ENCODE peak calls at places on chromosomes 13 and 19, in ten cellular contexts. X, R, V, S, H, E, G, L, F and M are unnamed samples.

GRCh38 chr19:44747739-44748425 is 626 bp upstream of the BCL3 start:
- DNase-seq in X (peak; percentile 42), E (peak; percentile 17), G (no peak), V (peak; percentile 88), L (peak; percentile 89), S (no peak), R (peak; percentile 73), F (peak; percentile 63), H (peak; percentile 57), M (peak; percentile 82)

GRCh38 chr19:42422576-42423461 is 4.4 kb downstream of the LIPE start:
- DNase-seq in G (peak; percentile 56), S (no peak), H (peak; percentile 66), L (peak; percentile 74), X (peak; percentile 53), F (no peak), E (no peak), V (no peak), R (no peak), M (no peak)

GRCh38 chr13:24233351-24233901 is 72.9 kb downstream of the SPATA13 start:
- DNase-seq in E (peak; percentile 68), X (no peak), S (no peak), H (no peak), V (no peak), R (no peak), L (no peak), F (no peak), G (no peak), M (no peak)

GRCh38 chr13:32314968-32315254 is 252 bp downstream of the ZAR1L start:
- DNase-seq in X (peak; percentile 66), H (peak; percentile 78), F (no peak), S (peak; percentile 43), V (peak; percentile 52), G (peak; percentile 59), E (peak; percentile 55), L (no peak), R (no peak), M (no peak)

GRCh38 chr13:27973291-27973690 is 4.2 kb upstream of the CDX2 start:
- DNase-seq in V (no peak), H (no peak), G (no peak), R (no peak), X (no peak), E (no peak), F (no peak), L (no peak), S (no peak), M (no peak)

GRCh38 chr13:28049215-28049614 is 51.2 kb downstream of the FLT3 start:
- DNase-seq in S (no peak), F (no peak), L (no peak), X (no peak), H (no peak), E (no peak), G (no peak), R (no peak), V (no peak), M (no peak)

GRCh38 chr13:110944121-110944967 is 29.5 kb upstream of the ANKRD10 start:
- DNase-seq in X (no peak), R (no peak), S (peak; percentile 77), V (no peak), L (no peak), H (no peak), F (peak; percentile 44), G (no peak), E (peak; percentile 72), M (no peak)

GRCh38 chr13:98484289-98485219 is 92.4 kb downstream of the STK24 start:
- DNase-seq in S (peak; percentile 97), E (peak; percentile 85), V (peak; percentile 89), G (peak; percentile 31), L (peak; percentile 87), F (peak; percentile 97), H (no peak), X (peak; percentile 55), R (peak; percentile 51), M (peak; percentile 73)

GRCh38 chr13:36074659-36075058 is 56.5 kb downstream of the DCLK1 start:
- DNase-seq in G (no peak), R (no peak), E (no peak), X (no peak), F (no peak), V (no peak), S (no peak), L (no peak), H (no peak), M (peak; percentile 62)

GRCh38 chr13:30487075-30487470 is 21.3 kb upstream of the HMGB1 start:
- DNase-seq in V (no peak), X (no peak), S (no peak), H (no peak), L (no peak), E (no peak), R (no peak), F (no peak), G (no peak), M (no peak)

DNA sequence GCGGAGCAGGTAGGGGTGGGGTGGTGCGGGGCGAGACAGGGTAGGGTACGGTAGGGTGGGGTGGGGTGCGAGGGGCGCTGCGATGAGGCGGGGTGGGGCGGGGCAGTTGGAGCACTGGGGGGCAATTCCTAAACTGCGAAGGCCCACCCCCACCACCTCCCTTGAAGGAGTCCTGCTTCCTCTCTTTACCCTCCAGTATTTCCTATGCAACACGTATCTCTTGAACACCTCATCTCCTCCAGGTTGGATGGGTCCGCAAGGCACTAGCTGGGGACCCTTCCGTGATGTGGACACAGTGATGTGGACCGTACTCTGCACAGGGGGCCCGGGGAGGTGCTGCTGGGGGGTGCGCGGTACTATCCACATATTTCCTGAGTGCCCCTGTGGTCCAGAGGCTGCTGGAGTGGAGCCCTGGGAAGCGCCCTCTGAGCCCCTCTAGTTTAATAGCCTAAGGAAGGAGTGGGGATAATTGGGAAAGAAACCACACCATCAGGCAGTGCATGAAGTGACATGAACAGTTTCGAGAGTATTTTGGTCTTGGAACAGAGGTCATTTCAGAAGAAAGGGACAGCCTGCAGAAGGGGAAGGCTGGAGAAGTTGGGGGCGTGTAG is 1.1 kb downstream of the IL17D start:
- DNase-seq in H (no peak), R (no peak), V (no peak), G (no peak), F (no peak), X (no peak), E (no peak), S (no peak), L (no peak), M (peak; percentile 57)
- H3K27ac ChIP-seq in H (no peak overlapping the region), R (no peak overlapping the region), V (no peak overlapping the region), G (peak overlapping the region; percentile 58), F (no peak overlapping the region), X (no peak overlapping the region), E (no peak overlapping the region), S (no peak overlapping the region), L (no peak overlapping the region), M (no peak overlapping the region)

GRCh38 chr19:640606-641170 is 1.0 kb downstream of the FGF22 start:
- DNase-seq in E (no peak), V (no peak), R (no peak), S (no peak), G (no peak), H (no peak), L (no peak), F (no peak), X (no peak), M (no peak)

GRCh38 chr19:641702-642101 is 2.0 kb downstream of the FGF22 start:
- DNase-seq in R (no peak), V (no peak), H (no peak), F (no peak), G (no peak), E (no peak), X (no peak), S (no peak), L (no peak), M (no peak)

GRCh38 chr19:638901-639250 is 803 bp upstream of the FGF22 start:
- DNase-seq in S (no peak), X (no peak), R (no peak), V (no peak), G (no peak), L (no peak), F (no peak), E (no peak), H (no peak), M (no peak)

GRCh38 chr19:639251-640155 is at the start of gene FGF22:
- DNase-seq in X (peak; percentile 96), H (peak; percentile 88), L (peak; percentile 96), S (peak; percentile 68), V (peak; percentile 95), E (peak; percentile 96), R (peak; percentile 95), G (peak; percentile 95), F (no peak), M (peak; percentile 93)

GRCh38 chr19:640156-640548 is 473 bp downstream of the FGF22 start:
- DNase-seq in E (no peak), R (no peak), L (no peak), G (no peak), H (no peak), X (no peak), S (no peak), V (no peak), F (no peak), M (no peak)
- H3K27ac ChIP-seq in E (no peak overlapping the region), R (peak overlapping the region; percentile 36), L (no peak overlapping the region), G (no peak overlapping the region), H (no peak overlapping the region), X (no peak overlapping the region), S (no peak overlapping the region), V (no peak overlapping the region), F (no peak overlapping the region), M (no peak overlapping the region)

DNA sequence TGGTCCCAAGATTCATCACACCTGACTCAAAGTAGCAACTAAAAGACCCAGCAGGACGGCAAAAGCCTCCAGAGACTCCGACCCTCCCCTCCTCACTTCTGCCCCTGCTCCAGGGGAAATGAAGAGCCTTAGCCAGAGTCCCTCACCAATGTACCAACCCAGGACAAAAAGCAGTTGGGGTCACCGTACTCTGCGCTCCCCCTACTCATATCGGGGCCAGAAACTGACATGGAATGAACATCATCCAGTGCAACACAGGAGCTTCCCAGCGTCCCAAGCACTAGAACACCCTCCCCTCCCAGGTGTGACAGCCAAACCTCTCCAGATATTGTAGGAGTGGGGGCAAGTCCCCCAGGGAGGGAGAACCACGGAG is 1.7 kb downstream of the EEF2 start:
- DNase-seq in S (no peak), L (no peak), R (no peak), G (no peak), V (peak; percentile 28), X (no peak), E (no peak), F (no peak), H (no peak), M (no peak)
- H3K27ac ChIP-seq in S (peak overlapping the region; percentile 98), L (peak overlapping the region; percentile 94), R (peak overlapping the region; percentile 93), G (peak overlapping the region; percentile 99), V (no peak overlapping the region), X (no peak overlapping the region), E (peak overlapping the region; percentile 25), F (peak overlapping the region; percentile 95), H (peak overlapping the region; percentile 86), M (peak overlapping the region; percentile 32)

DNA sequence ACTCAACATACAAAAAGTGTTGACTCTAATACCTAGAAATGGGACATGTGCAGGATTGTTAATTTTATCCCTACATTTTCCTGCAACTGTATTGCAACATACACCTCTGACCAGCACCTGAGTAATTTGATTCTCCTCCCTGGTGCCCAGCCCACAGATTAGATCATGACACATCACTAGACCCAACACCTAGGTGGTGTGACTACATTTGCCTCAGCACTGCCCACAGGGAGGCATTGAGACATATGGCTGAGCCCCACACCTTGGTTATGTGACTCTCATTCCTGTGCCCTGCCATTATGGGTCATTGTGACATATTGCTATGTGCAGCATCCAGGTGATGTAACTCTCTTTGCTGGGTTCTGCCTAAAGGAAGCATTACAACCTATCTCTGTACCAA is 13.2 kb upstream of the ZNF254 start:
- DNase-seq in R (no peak), E (no peak), X (no peak), F (peak; percentile 85), G (no peak), V (no peak), S (no peak), H (no peak), L (no peak), M (no peak)
- H3K27ac ChIP-seq in R (no peak overlapping the region), E (no peak overlapping the region), X (no peak overlapping the region), F (peak overlapping the region; percentile 36), G (no peak overlapping the region), V (no peak overlapping the region), S (no peak overlapping the region), H (no peak overlapping the region), L (no peak overlapping the region), M (no peak overlapping the region)